ENCODE peak calls at places on chromosome 2, in four cellular contexts. H is neural progenitor cell; O is stimulated activated CD4-positive, alpha-beta T cell treated with anti-CD3 and anti-CD28 coated beads, Interleukin-2, amount 100 ng/mL, for 24 hours; E is activated T-cell treated with anti-CD3 and anti-CD28 coated beads for 1 hour. Y is an unnamed sample.

GRCh38 chr2:217790195-217790594 is 212.6 kb downstream of the TNS1 start:
- DNase-seq in H (no peak), E (no peak), O (no peak), Y (no peak)

GRCh38 chr2:208496129-208496528 is 89.5 kb downstream of the PTH2R start:
- DNase-seq in E (no peak), H (peak), O (no peak), Y (no peak)

GRCh38 chr2:6772366-6772710 is 93.4 kb downstream of the CMPK2 start:
- DNase-seq in E (no peak), O (no peak), H (peak), Y (no peak)

GRCh38 chr2:12897181-12897580 is 180.4 kb downstream of the TRIB2 start:
- DNase-seq in H (no peak), E (no peak), O (no peak), Y (no peak)

GRCh38 chr2:123596649-123597048 is 428.4 kb upstream of the CNTNAP5 start:
- DNase-seq in E (no peak), H (no peak), O (no peak), Y (no peak)

GRCh38 chr2:175579646-175580045 is 398.1 kb upstream of the ATP5MC3 start:
- DNase-seq in O (no peak), E (no peak), H (no peak), Y (no peak)

GRCh38 chr2:147789720-147790119 is 55.1 kb upstream of the ACVR2A start:
- DNase-seq in H (no peak), O (no peak), E (no peak), Y (no peak)

GRCh38 chr2:2872309-2872617 is 505.4 kb downstream of the EIPR1 start:
- DNase-seq in H (no peak), O (no peak), E (no peak), Y (no peak)

GRCh38 chr2:197309369-197310231 is 980 bp downstream of the ANKRD44 start:
- DNase-seq in H (peak), O (peak), E (no peak), Y (no peak)

GRCh38 chr2:39094717-39095363 is 26.0 kb downstream of the SOS1 start:
- DNase-seq in E (no peak), H (no peak), O (no peak), Y (no peak)

GRCh38 chr2:151777487-151777886 is 43.2 kb upstream of the NEB start:
- DNase-seq in O (no peak), H (no peak), E (no peak), Y (no peak)

GRCh38 chr2:233287871-233288270 is 19.7 kb upstream of the SAG start:
- DNase-seq in H (no peak), O (no peak), E (no peak), Y (no peak)